ENCODE peak calls at places on chromosome 20, in six cellular contexts. K is IMR-90, G is H1, A is H9, S is mesenchymal stem cell, I is trophoblast cell. Y is an unnamed sample.

GRCh38 chr20:30963591-30963990 is 293.9 kb upstream of the DEFB115 start:
- DNase-seq in G (no peak), A (no peak), S (no peak), I (no peak), K (no peak), Y (no peak)

GRCh38 chr20:43681991-43682410 is 15.1 kb downstream of the MYBL2 start:
- DNase-seq in S (no peak), K (no peak), I (no peak), G (no peak), A (no peak), Y (no peak)

GRCh38 chr20:63101781-63102719 is 95.3 kb upstream of the BHLHE23 start:
- DNase-seq in S (peak), K (peak), I (no peak), G (no peak), A (peak), Y (no peak)

GRCh38 chr20:3123542-3123941 is 36.1 kb downstream of the FASTKD5 start:
- DNase-seq in I (no peak), G (no peak), S (no peak), A (no peak), K (no peak), Y (no peak)

GRCh38 chr20:51979226-51979625 is 176.9 kb upstream of the SALL4 start:
- DNase-seq in G (no peak), K (no peak), S (no peak), A (no peak), I (peak), Y (no peak)

GRCh38 chr20:24458441-24458840 is 11.0 kb upstream of the SYNDIG1 start:
- DNase-seq in I (no peak), S (no peak), G (no peak), A (no peak), K (no peak), Y (no peak)

GRCh38 chr20:41293269-41294037 is 24.1 kb downstream of the ZHX3 start:
- DNase-seq in S (peak), K (peak), A (no peak), G (no peak), I (no peak), Y (no peak)

GRCh38 chr20:63953764-63954429 is 2.3 kb downstream of the UCKL1 start:
- DNase-seq in I (no peak), G (no peak), S (no peak), K (no peak), A (no peak), Y (no peak)

GRCh38 chr20:14412102-14412501 is 74.7 kb upstream of the FLRT3 start:
- DNase-seq in G (no peak), A (no peak), I (no peak), S (peak), K (no peak), Y (no peak)

GRCh38 chr20:41029150-41029872 is 689 bp downstream of the TOP1 start:
- DNase-seq in A (no peak), I (no peak), K (no peak), S (peak), G (no peak), Y (peak)

GRCh38 chr20:23235173-23236027 is 115.2 kb upstream of the NXT1 start:
- DNase-seq in G (peak), I (peak), A (peak), S (peak), K (peak), Y (peak)

GRCh38 chr20:11267762-11268335 is 594.0 kb upstream of the JAG1 start:
- DNase-seq in I (no peak), G (no peak), S (no peak), A (no peak), K (no peak), Y (no peak)

GRCh38 chr20:19835533-19836222 is 77.6 kb downstream of the RIN2 start:
- DNase-seq in G (no peak), S (no peak), A (no peak), K (no peak), I (no peak), Y (no peak)

GRCh38 chr20:19254956-19255355 is 42.5 kb downstream of the SLC24A3 start:
- DNase-seq in K (no peak), S (no peak), G (no peak), A (no peak), I (no peak), Y (no peak)

GRCh38 chr20:33604084-33604990 is 57.8 kb upstream of the C20orf144 start:
- DNase-seq in A (no peak), I (no peak), S (no peak), K (no peak), G (no peak), Y (no peak)

GRCh38 chr20:53599378-53599777 is 5.7 kb upstream of the ZNF217 start:
- DNase-seq in K (no peak), I (no peak), S (no peak), A (no peak), G (no peak), Y (no peak)

GRCh38 chr20:3710027-3710426 is 2.4 kb downstream of the SIGLEC1 start:
- DNase-seq in S (no peak), I (no peak), A (peak), K (no peak), G (no peak), Y (no peak)

GRCh38 chr20:22502731-22503191 is 81.6 kb downstream of the FOXA2 start:
- DNase-seq in G (no peak), I (no peak), K (no peak), S (no peak), A (no peak), Y (no peak)

GRCh38 chr20:43691928-43692524 is 25.1 kb downstream of the MYBL2 start:
- DNase-seq in K (peak), G (peak), A (peak), S (peak), I (peak), Y (peak)

GRCh38 chr20:38854654-38855066 is 49.2 kb downstream of the PPP1R16B start:
- DNase-seq in I (no peak), K (no peak), A (no peak), G (no peak), S (no peak), Y (no peak)

GRCh38 chr20:58277578-58278344 is 31.8 kb upstream of the RAB22A start:
- DNase-seq in A (no peak), K (no peak), S (peak), G (no peak), I (no peak), Y (no peak)

GRCh38 chr20:34562643-34563042 is 4.1 kb downstream of the MAP1LC3A start:
- DNase-seq in S (peak), G (no peak), A (peak), K (peak), I (no peak), Y (no peak)

GRCh38 chr20:54488442-54488841 is 13.0 kb downstream of the DOK5 start:
- DNase-seq in I (no peak), S (no peak), G (no peak), A (no peak), K (no peak), Y (no peak)

GRCh38 chr20:44454301-44454963 is 21.2 kb upstream of the TTPAL start:
- DNase-seq in K (no peak), I (no peak), G (no peak), S (no peak), A (no peak), Y (no peak)

GRCh38 chr20:53463101-53463972 is 130.3 kb downstream of the ZNF217 start:
- DNase-seq in I (no peak), K (no peak), S (no peak), A (no peak), G (no peak), Y (no peak)

DNA sequence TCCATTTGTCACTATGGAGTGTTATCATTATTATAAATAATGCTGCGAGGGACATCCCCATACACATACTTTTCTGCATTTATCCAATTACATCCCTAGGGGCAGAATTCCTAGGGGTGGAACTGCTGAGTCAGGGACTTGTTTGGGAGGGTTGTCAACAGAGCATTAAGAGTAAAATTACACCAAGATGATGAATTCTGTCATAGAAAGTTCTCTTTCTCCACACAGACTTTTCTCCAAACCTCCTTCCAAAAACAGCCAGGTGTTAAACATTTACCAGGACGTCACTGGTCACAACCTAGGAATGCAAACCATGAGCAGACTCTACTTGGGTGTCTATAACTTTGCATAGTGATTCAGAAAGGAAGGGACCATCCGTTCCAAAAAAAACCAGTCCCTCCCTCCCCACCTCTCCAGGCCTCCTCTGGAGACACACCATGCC is 95.5 kb downstream of the PRND start:
- DNase-seq in S (no peak), I (peak), G (no peak), K (no peak), A (no peak), Y (no peak)
- H3K14ac ChIP-seq in S (no peak), I (no peak), G (no peak), K (no peak), A (no peak), Y (no peak)

DNA sequence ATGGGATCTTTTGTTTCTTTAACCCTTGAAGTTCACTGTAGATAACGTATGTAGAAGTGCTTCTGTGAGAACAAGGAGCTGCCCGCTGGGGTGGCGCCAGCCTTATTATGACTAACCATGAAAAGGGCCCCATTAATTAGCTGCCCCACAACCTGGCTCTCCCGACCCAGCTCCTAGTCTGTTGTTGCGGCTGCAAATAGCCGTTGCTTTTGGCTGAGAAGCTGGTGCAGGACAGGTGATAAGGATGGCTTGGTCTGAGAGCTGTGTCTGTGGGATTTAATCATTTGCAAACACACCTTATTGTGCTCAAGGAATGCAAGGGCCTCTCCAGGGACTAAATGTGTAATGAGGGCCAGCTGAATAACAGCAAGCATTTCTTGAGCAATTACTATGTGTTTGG is 62.3 kb downstream of the DLGAP4 start:
- DNase-seq in I (no peak), G (no peak), S (no peak), A (no peak), K (no peak), Y (no peak)
- H3K14ac ChIP-seq in I (no peak), G (no peak), S (no peak), A (no peak), K (no peak), Y (no peak)

GRCh38 chr20:56826971-56827645 is 198.0 kb downstream of the TFAP2C start:
- DNase-seq in I (peak), A (no peak), S (peak), G (no peak), K (no peak), Y (no peak)
- H3K14ac ChIP-seq in I (peak), A (no peak), S (no peak), G (no peak), K (no peak), Y (no peak)

GRCh38 chr20:7503501-7503900 is 436.8 kb downstream of the HAO1 start:
- DNase-seq in A (no peak), K (no peak), G (no peak), S (no peak), I (no peak), Y (no peak)

GRCh38 chr20:7500362-7500761 is 439.9 kb downstream of the HAO1 start:
- DNase-seq in A (no peak), S (no peak), K (no peak), G (no peak), I (no peak), Y (no peak)

GRCh38 chr20:7505152-7505834 is 435.0 kb downstream of the HAO1 start:
- DNase-seq in I (no peak), S (no peak), G (no peak), A (no peak), K (no peak), Y (no peak)

GRCh38 chr20:7505835-7506221 is 434.4 kb downstream of the HAO1 start:
- DNase-seq in K (no peak), S (peak), I (no peak), A (no peak), G (no peak), Y (no peak)
- H3K14ac ChIP-seq in K (no peak), S (no peak), I (no peak), A (no peak), G (no peak), Y (no peak)

Y was measured in neuronal stem cell.